ENCODE peak calls at places on chromosomes 4 and X, in seven cellular contexts. One of them, this sample, is unnamed.

GRCh38 chr4:143700420-143701352 is at the start of gene FREM3:
- DNase-seq in A673: no peak
- DNase-seq in foreskin keratinocyte: no peak
- DNase-seq in heart left ventricle: no peak
- DNase-seq in PC-9: no peak
- DNase-seq in Peyer's patch: no peak
- DNase-seq in IMR-90: no peak
- DNase-seq in this sample: peak

GRCh38 chr4:21451032-21451431 is 497.5 kb downstream of the KCNIP4 start:
- DNase-seq in Peyer's patch: no peak
- DNase-seq in foreskin keratinocyte: peak
- DNase-seq in IMR-90: peak
- DNase-seq in heart left ventricle: no peak
- DNase-seq in A673: no peak
- DNase-seq in PC-9: no peak
- DNase-seq in this sample: no peak

GRCh38 chrX:425056-425455 is 38.3 kb upstream of the PPP2R3B start:
- DNase-seq in PC-9: no peak
- DNase-seq in foreskin keratinocyte: no peak
- DNase-seq in Peyer's patch: no peak
- DNase-seq in heart left ventricle: no peak
- DNase-seq in A673: no peak
- DNase-seq in IMR-90: no peak
- DNase-seq in this sample: no peak

GRCh38 chr4:150136036-150136435 is 57.8 kb downstream of the DCLK2 start:
- DNase-seq in heart left ventricle: no peak
- DNase-seq in IMR-90: peak
- DNase-seq in A673: no peak
- DNase-seq in PC-9: no peak
- DNase-seq in foreskin keratinocyte: no peak
- DNase-seq in Peyer's patch: no peak
- DNase-seq in this sample: no peak

GRCh38 chr4:119080721-119081541 is 54.7 kb upstream of the MYOZ2 start:
- DNase-seq in IMR-90: no peak
- DNase-seq in A673: no peak
- DNase-seq in foreskin keratinocyte: no peak
- DNase-seq in PC-9: no peak
- DNase-seq in heart left ventricle: no peak
- DNase-seq in Peyer's patch: peak
- DNase-seq in this sample: no peak

GRCh38 chrX:125103693-125104092 is 216.0 kb upstream of the TEX13C start:
- DNase-seq in Peyer's patch: no peak
- DNase-seq in foreskin keratinocyte: no peak
- DNase-seq in IMR-90: no peak
- DNase-seq in PC-9: no peak
- DNase-seq in A673: no peak
- DNase-seq in heart left ventricle: no peak
- DNase-seq in this sample: peak

GRCh38 chr4:101355767-101356702 is 8.7 kb upstream of the PPP3CA start:
- DNase-seq in foreskin keratinocyte: peak
- DNase-seq in IMR-90: peak
- DNase-seq in PC-9: peak
- DNase-seq in A673: no peak
- DNase-seq in heart left ventricle: no peak
- DNase-seq in Peyer's patch: no peak
- DNase-seq in this sample: no peak

GRCh38 chr4:77465271-77465670 is 140.3 kb upstream of the CXCL13 start:
- DNase-seq in Peyer's patch: peak
- DNase-seq in heart left ventricle: no peak
- DNase-seq in A673: peak
- DNase-seq in foreskin keratinocyte: no peak
- DNase-seq in PC-9: no peak
- DNase-seq in IMR-90: no peak
- DNase-seq in this sample: peak

GRCh38 chrX:150683536-150684146 is 9.6 kb upstream of the MTMR1 start:
- DNase-seq in heart left ventricle: no peak
- DNase-seq in PC-9: peak
- DNase-seq in A673: peak
- DNase-seq in IMR-90: peak
- DNase-seq in foreskin keratinocyte: no peak
- DNase-seq in Peyer's patch: no peak
- DNase-seq in this sample: no peak

GRCh38 chr4:152352645-152353116 is 183.2 kb downstream of the FBXW7 start:
- DNase-seq in PC-9: no peak
- DNase-seq in A673: peak
- DNase-seq in foreskin keratinocyte: peak
- DNase-seq in heart left ventricle: peak
- DNase-seq in IMR-90: peak
- DNase-seq in Peyer's patch: peak
- DNase-seq in this sample: peak

GRCh38 chr4:82823062-82823461 is 24.5 kb upstream of the SCD5 start:
- DNase-seq in Peyer's patch: no peak
- DNase-seq in A673: no peak
- DNase-seq in IMR-90: peak
- DNase-seq in PC-9: no peak
- DNase-seq in foreskin keratinocyte: peak
- DNase-seq in heart left ventricle: no peak
- DNase-seq in this sample: no peak

GRCh38 chrX:116749943-116750342 is 287.2 kb upstream of the CT83 start:
- DNase-seq in PC-9: peak
- DNase-seq in Peyer's patch: no peak
- DNase-seq in heart left ventricle: no peak
- DNase-seq in foreskin keratinocyte: peak
- DNase-seq in IMR-90: no peak
- DNase-seq in A673: no peak
- DNase-seq in this sample: no peak

GRCh38 chr4:5746829-5747745 is 36.1 kb downstream of the EVC start:
- DNase-seq in heart left ventricle: no peak
- DNase-seq in PC-9: no peak
- DNase-seq in A673: peak
- DNase-seq in IMR-90: peak
- DNase-seq in Peyer's patch: no peak
- DNase-seq in foreskin keratinocyte: no peak
- DNase-seq in this sample: no peak

GRCh38 chr4:29970626-29971025 is 749.5 kb upstream of the PCDH7 start:
- DNase-seq in heart left ventricle: no peak
- DNase-seq in IMR-90: no peak
- DNase-seq in PC-9: no peak
- DNase-seq in A673: peak
- DNase-seq in foreskin keratinocyte: no peak
- DNase-seq in Peyer's patch: no peak
- DNase-seq in this sample: no peak

GRCh38 chrX:20414781-20415445 is 148.2 kb upstream of the RPS6KA3 start:
- DNase-seq in Peyer's patch: no peak
- DNase-seq in PC-9: no peak
- DNase-seq in foreskin keratinocyte: no peak
- DNase-seq in A673: no peak
- DNase-seq in IMR-90: peak
- DNase-seq in heart left ventricle: no peak
- DNase-seq in this sample: no peak

GRCh38 chrX:18146954-18147353 is 73.7 kb downstream of the BEND2 start:
- DNase-seq in IMR-90: peak
- DNase-seq in A673: peak
- DNase-seq in Peyer's patch: no peak
- DNase-seq in foreskin keratinocyte: no peak
- DNase-seq in heart left ventricle: no peak
- DNase-seq in PC-9: no peak
- DNase-seq in this sample: no peak

GRCh38 chr4:102639602-102640001 is 121.2 kb downstream of the MANBA start:
- DNase-seq in foreskin keratinocyte: no peak
- DNase-seq in heart left ventricle: no peak
- DNase-seq in IMR-90: no peak
- DNase-seq in PC-9: no peak
- DNase-seq in Peyer's patch: no peak
- DNase-seq in A673: no peak
- DNase-seq in this sample: no peak

GRCh38 chr4:36414248-36414647 is 132.8 kb downstream of the DTHD1 start:
- DNase-seq in foreskin keratinocyte: no peak
- DNase-seq in IMR-90: no peak
- DNase-seq in PC-9: no peak
- DNase-seq in heart left ventricle: no peak
- DNase-seq in A673: no peak
- DNase-seq in Peyer's patch: no peak
- DNase-seq in this sample: no peak

DNA sequence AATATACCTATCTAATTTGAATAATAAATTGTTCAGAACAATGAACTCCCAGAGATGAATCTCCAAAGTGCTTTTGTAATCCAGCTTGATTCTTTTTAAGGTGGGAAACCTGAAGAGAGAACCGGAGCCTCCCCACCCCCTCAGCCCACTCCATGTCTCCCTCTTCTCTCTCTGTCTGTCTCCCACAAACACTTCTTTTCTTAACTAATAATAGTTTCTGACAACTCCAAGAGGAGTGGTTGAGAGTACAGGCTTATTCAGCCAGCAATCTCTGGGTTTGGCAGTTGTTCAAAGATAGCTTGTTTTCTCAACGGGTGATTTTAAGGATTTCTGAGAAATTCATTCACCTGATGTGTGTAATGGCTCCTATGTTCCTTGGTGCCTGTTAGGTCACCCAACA is 23.4 kb downstream of the PPP4R3C start:
- DNase-seq in IMR-90: no peak
- DNase-seq in Peyer's patch: no peak
- DNase-seq in A673: no peak
- DNase-seq in PC-9: no peak
- DNase-seq in heart left ventricle: no peak
- DNase-seq in foreskin keratinocyte: no peak
- DNase-seq in this sample: no peak
- H3K27ac ChIP-seq in IMR-90: no peak
- H3K27ac ChIP-seq in Peyer's patch: no peak
- H3K27ac ChIP-seq in A673: no peak
- H3K27ac ChIP-seq in PC-9: no peak
- H3K27ac ChIP-seq in heart left ventricle: no peak
- H3K27ac ChIP-seq in foreskin keratinocyte: no peak
- H3K27ac ChIP-seq in this sample: no peak

GRCh38 chrX:115229337-115229991 is 4.4 kb downstream of the LRCH2 start:
- DNase-seq in PC-9: no peak
- DNase-seq in heart left ventricle: no peak
- DNase-seq in foreskin keratinocyte: no peak
- DNase-seq in Peyer's patch: no peak
- DNase-seq in A673: no peak
- DNase-seq in IMR-90: no peak
- DNase-seq in this sample: no peak

DNA sequence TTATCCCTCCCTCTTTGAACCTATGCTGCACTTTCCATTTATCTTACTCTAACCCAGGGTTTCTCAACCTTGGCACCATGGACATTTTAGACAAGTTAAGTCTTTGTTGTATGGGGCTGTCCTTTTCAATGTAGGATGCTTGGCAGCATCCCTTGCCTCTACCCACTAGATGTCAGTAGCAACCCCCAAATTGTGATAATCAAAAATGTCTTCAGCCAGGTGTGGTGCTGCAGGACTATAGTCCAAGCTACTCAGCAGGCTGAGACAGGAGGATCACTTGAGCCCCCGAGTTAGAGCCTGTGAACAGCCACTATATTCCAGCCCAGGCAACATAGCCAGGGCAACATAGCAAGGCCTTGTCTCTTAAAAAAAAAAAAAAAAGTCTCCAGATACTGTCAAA is 7.0 kb downstream of the LRCH2 start:
- DNase-seq in IMR-90: peak
- DNase-seq in Peyer's patch: no peak
- DNase-seq in A673: peak
- DNase-seq in PC-9: peak
- DNase-seq in foreskin keratinocyte: no peak
- DNase-seq in heart left ventricle: no peak
- DNase-seq in this sample: peak
- TF ChIP-seq CTCF in IMR-90: peak
- TF ChIP-seq CTCF in Peyer's patch: no peak
- TF ChIP-seq CTCF in A673: peak
- TF ChIP-seq CTCF in PC-9: peak
- TF ChIP-seq CTCF in foreskin keratinocyte: peak
- TF ChIP-seq CTCF in heart left ventricle: peak
- TF ChIP-seq CTCF in this sample: peak

GRCh38 chrX:48522291-48522690 is 683 bp downstream of the EBP start:
- DNase-seq in Peyer's patch: peak
- DNase-seq in IMR-90: no peak
- DNase-seq in A673: no peak
- DNase-seq in foreskin keratinocyte: no peak
- DNase-seq in PC-9: no peak
- DNase-seq in heart left ventricle: no peak
- DNase-seq in this sample: no peak
- H3K27ac ChIP-seq in Peyer's patch: peak
- H3K27ac ChIP-seq in IMR-90: peak
- H3K27ac ChIP-seq in A673: peak
- H3K27ac ChIP-seq in foreskin keratinocyte: peak
- H3K27ac ChIP-seq in PC-9: no peak
- H3K27ac ChIP-seq in heart left ventricle: peak
- H3K27ac ChIP-seq in this sample: peak

DNA sequence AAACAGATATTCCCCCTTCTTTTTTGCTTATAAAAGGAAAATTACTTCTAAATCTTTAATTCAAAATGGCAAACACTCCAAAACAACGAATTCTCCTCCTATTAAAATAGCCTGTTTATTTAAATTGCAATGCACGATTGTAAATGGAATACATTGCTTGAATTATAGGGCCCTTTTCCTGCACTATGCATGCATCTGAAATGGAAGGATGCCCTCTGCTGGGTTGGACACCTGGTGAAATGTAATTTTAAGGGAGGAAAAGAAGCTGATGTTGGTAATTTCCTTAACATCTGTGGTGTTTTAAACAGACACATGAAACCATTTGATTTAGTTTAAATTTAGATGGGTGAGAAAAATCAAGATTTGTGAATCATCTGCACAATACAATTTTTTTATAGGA is 72.8 kb downstream of the GRXCR1 start:
- DNase-seq in PC-9: no peak
- DNase-seq in heart left ventricle: no peak
- DNase-seq in Peyer's patch: no peak
- DNase-seq in A673: no peak
- DNase-seq in IMR-90: no peak
- DNase-seq in foreskin keratinocyte: no peak
- DNase-seq in this sample: no peak
- TF ChIP-seq CTCF in PC-9: no peak
- TF ChIP-seq CTCF in heart left ventricle: peak
- TF ChIP-seq CTCF in Peyer's patch: no peak
- TF ChIP-seq CTCF in A673: no peak
- TF ChIP-seq CTCF in IMR-90: no peak
- TF ChIP-seq CTCF in foreskin keratinocyte: no peak
- TF ChIP-seq CTCF in this sample: no peak